ENCODE peak calls at places on chromosome 1, in five cellular contexts. Z, A, J, B and L are unnamed samples.

GRCh38 chr1:173122958-173123852 is 72.5 kb upstream of the TNFSF18 start:
- DNase-seq in J (no peak), Z (no peak), A (peak), B (peak), L (peak)

GRCh38 chr1:172185206-172185605 is 235.3 kb upstream of the C1orf105 start:
- DNase-seq in J (peak), A (no peak), B (no peak), Z (no peak), L (no peak)

GRCh38 chr1:29639156-29639736 is 402.9 kb downstream of the PTPRU start:
- DNase-seq in B (no peak), A (no peak), J (no peak), Z (no peak), L (no peak)

GRCh38 chr1:37556712-37557196 is at the start of gene DNALI1:
- DNase-seq in J (peak), B (peak), Z (no peak), A (peak), L (peak)

GRCh38 chr1:17912491-17912890 is 157.4 kb downstream of the ACTL8 start:
- DNase-seq in B (no peak), Z (no peak), A (no peak), J (no peak), L (no peak)

GRCh38 chr1:207152792-207153434 is 48.9 kb downstream of the C4BPA start:
- DNase-seq in J (no peak), Z (no peak), B (no peak), A (no peak), L (no peak)

GRCh38 chr1:193700710-193701355 is 514.4 kb upstream of the B3GALT2 start:
- DNase-seq in J (no peak), A (no peak), B (peak), Z (no peak), L (no peak)

GRCh38 chr1:39540504-39541031 is 36.0 kb downstream of the PABPC4 start:
- DNase-seq in A (peak), B (peak), J (no peak), Z (no peak), L (peak)

GRCh38 chr1:111723091-111723806 is 15.9 kb downstream of the INKA2 start:
- DNase-seq in B (no peak), J (no peak), A (no peak), Z (peak), L (no peak)

GRCh38 chr1:153550827-153551512 is 1.9 kb upstream of the S100A3 start:
- DNase-seq in Z (no peak), A (no peak), J (no peak), B (no peak), L (peak)

GRCh38 chr1:230062521-230062920 is 4.5 kb upstream of the GALNT2 start:
- DNase-seq in J (no peak), Z (no peak), B (no peak), A (no peak), L (no peak)

GRCh38 chr1:76993036-76993435 is 125.8 kb downstream of the ST6GALNAC5 start:
- DNase-seq in Z (no peak), B (no peak), J (no peak), A (no peak), L (no peak)

GRCh38 chr1:162133566-162133965 is 64.1 kb downstream of the NOS1AP start:
- DNase-seq in A (no peak), B (peak), Z (no peak), J (no peak), L (no peak)

GRCh38 chr1:228375578-228376261 is 30.9 kb downstream of the TRIM11 start:
- DNase-seq in A (no peak), J (no peak), B (no peak), Z (no peak), L (peak)

GRCh38 chr1:89734437-89734836 is 86.4 kb upstream of the LRRC8D start:
- DNase-seq in A (no peak), B (peak), J (no peak), Z (no peak), L (no peak)

GRCh38 chr1:184493987-184494388 is 107.2 kb downstream of the C1orf21 start:
- DNase-seq in B (no peak), A (no peak), J (no peak), Z (no peak), L (peak)

GRCh38 chr1:35369922-35370671 is 101.6 kb downstream of the ZMYM4 start:
- DNase-seq in A (peak), Z (no peak), B (peak), J (peak), L (peak)

GRCh38 chr1:217272385-217272784 is 358.5 kb downstream of the GPATCH2 start:
- DNase-seq in B (peak), J (no peak), Z (no peak), A (no peak), L (no peak)

GRCh38 chr1:29358183-29358582 is 121.9 kb downstream of the PTPRU start:
- DNase-seq in J (no peak), B (no peak), A (no peak), Z (no peak), L (no peak)

GRCh38 chr1:25657786-25658760 is 41.5 kb downstream of the MAN1C1 start:
- DNase-seq in A (peak), Z (no peak), B (no peak), J (no peak), L (no peak)

GRCh38 chr1:154884868-154885706 is 15.0 kb upstream of the KCNN3 start:
- DNase-seq in A (no peak), Z (no peak), J (no peak), B (no peak), L (no peak)

GRCh38 chr1:176119549-176119948 is 87.5 kb downstream of the COP1 start:
- DNase-seq in A (no peak), Z (no peak), B (peak), J (peak), L (no peak)

GRCh38 chr1:176243746-176244145 is 36.7 kb upstream of the COP1 start:
- DNase-seq in B (no peak), A (no peak), J (no peak), Z (no peak), L (no peak)

GRCh38 chr1:234495231-234495990 is 16.4 kb upstream of the TARBP1 start:
- DNase-seq in B (peak), A (no peak), Z (no peak), J (peak), L (no peak)

GRCh38 chr1:218865591-218865990 is 308.1 kb upstream of the LYPLAL1 start:
- DNase-seq in B (peak), J (no peak), Z (no peak), A (no peak), L (no peak)

GRCh38 chr1:107110346-107110745 is 30.5 kb upstream of the NTNG1 start:
- DNase-seq in Z (no peak), J (no peak), A (no peak), B (no peak), L (no peak)